ENCODE peak calls at places on chromosomes 4 and X, in eight cellular contexts. P is AG20443, N is fibroblast of pulmonary artery, R is fibroblast of lung, U is HT1080, Q is immature natural killer cell, L is ELR, B is GM13977. H is an unnamed sample.

GRCh38 chr4:1356181-1356998 is 9.4 kb downstream of the UVSSA start:
- DNase-seq in P (peak; percentile 78), R (peak; percentile 30), L (peak; percentile 65), Q (peak; percentile 27), N (peak; percentile 66), B (peak; percentile 85), U (peak; percentile 34), H (no peak)

GRCh38 chr4:171582961-171583581 is 230.1 kb upstream of the GALNTL6 start:
- DNase-seq in U (no peak), P (no peak), Q (no peak), N (no peak), L (no peak), B (no peak), R (no peak), H (no peak)

GRCh38 chr4:78481180-78481579 is 70.4 kb upstream of the ANXA3 start:
- DNase-seq in P (peak; percentile 76), B (no peak), U (peak; percentile 74), R (peak; percentile 50), N (peak; percentile 71), L (peak; percentile 84), Q (no peak), H (peak; percentile 50)

GRCh38 chrX:24858004-24858746 is 157.6 kb downstream of the ARX start:
- DNase-seq in B (no peak), N (peak; percentile 78), L (peak; percentile 3), R (no peak), U (peak; percentile 4), Q (no peak), P (no peak), H (no peak)

GRCh38 chrX:132426695-132427281 is 62.0 kb downstream of the MBNL3 start:
- DNase-seq in R (peak; percentile 43), P (peak; percentile 11), Q (no peak), B (peak; percentile 7), L (peak; percentile 1), U (peak; percentile 51), N (peak; percentile 57), H (peak; percentile 32)

GRCh38 chrX:51395807-51396728 is 63.4 kb downstream of the NUDT10 start:
- DNase-seq in B (no peak), P (no peak), Q (peak; percentile 33), L (no peak), U (no peak), R (peak; percentile 6), N (no peak), H (no peak)

GRCh38 chr4:83074086-83074704 is 39.2 kb downstream of the COPS4 start:
- DNase-seq in L (peak; percentile 81), U (peak; percentile 61), P (peak; percentile 72), R (peak; percentile 77), B (peak; percentile 77), Q (peak; percentile 86), N (peak; percentile 93), H (peak; percentile 76)

GRCh38 chr4:27024807-27025206 is 164.2 kb downstream of the STIM2 start:
- DNase-seq in N (peak; percentile 14), Q (no peak), P (no peak), U (no peak), B (no peak), L (no peak), R (no peak), H (no peak)

GRCh38 chr4:57916479-57916878 is 806.3 kb upstream of the IGFBP7 start:
- DNase-seq in P (no peak), Q (no peak), L (no peak), N (no peak), R (no peak), U (no peak), B (no peak), H (no peak)

GRCh38 chr4:146916479-146917076 is 29.1 kb downstream of the TTC29 start:
- DNase-seq in N (peak; percentile 72), L (peak; percentile 55), B (peak; percentile 12), R (peak; percentile 29), P (peak; percentile 18), Q (peak; percentile 28), U (peak; percentile 13), H (peak; percentile 18)

GRCh38 chrX:107565916-107566602 is 62.3 kb upstream of the PRPS1 start:
- DNase-seq in L (peak; percentile 66), P (peak; percentile 47), R (peak; percentile 84), N (peak; percentile 31), Q (no peak), U (no peak), B (no peak), H (no peak)

GRCh38 chr4:47639531-47639930 is 154.5 kb downstream of the ATP10D start:
- DNase-seq in P (no peak), Q (no peak), R (peak; percentile 50), N (peak; percentile 33), U (peak; percentile 79), B (no peak), L (peak; percentile 71), H (peak; percentile 36)

GRCh38 chr4:38177035-38177791 is 217.0 kb downstream of the PTTG2 start:
- DNase-seq in Q (peak; percentile 76), R (peak; percentile 46), B (peak; percentile 29), N (peak; percentile 84), P (peak; percentile 22), L (no peak), U (no peak), H (no peak)

GRCh38 chrX:151752847-151753246 is 18.3 kb downstream of the CNGA2 start:
- DNase-seq in U (no peak), P (no peak), B (no peak), L (no peak), N (no peak), Q (no peak), R (no peak), H (no peak)

GRCh38 chrX:10755477-10756334 is 135.3 kb upstream of the MID1 start:
- DNase-seq in Q (no peak), B (no peak), L (peak; percentile 72), R (peak; percentile 91), U (peak; percentile 55), N (peak; percentile 79), P (peak; percentile 61), H (no peak)

GRCh38 chr4:128917781-128918180 is 108.3 kb downstream of the JADE1 start:
- DNase-seq in U (no peak), L (no peak), Q (peak; percentile 73), R (no peak), P (no peak), N (no peak), B (peak; percentile 18), H (no peak)

GRCh38 chrX:47502591-47503222 is 19.7 kb upstream of the ZNF41 start:
- DNase-seq in L (peak; percentile 55), R (peak; percentile 59), U (no peak), N (peak; percentile 66), Q (no peak), P (peak; percentile 37), B (no peak), H (peak; percentile 59)

GRCh38 chrX:69214463-69214862 is 49.2 kb upstream of the PJA1 start:
- DNase-seq in U (no peak), B (no peak), Q (no peak), R (no peak), P (no peak), N (no peak), L (no peak), H (no peak)

GRCh38 chrX:12007881-12008280 is 130.4 kb upstream of the FRMPD4 start:
- DNase-seq in N (peak; percentile 67), B (no peak), L (peak; percentile 89), R (peak; percentile 91), P (peak; percentile 56), U (peak; percentile 90), Q (no peak), H (peak; percentile 50)

GRCh38 chr4:164485169-164485568 is 268.8 kb upstream of the SMIM31 start:
- DNase-seq in L (no peak), N (no peak), B (no peak), R (no peak), U (no peak), Q (no peak), P (no peak), H (no peak)

GRCh38 chr4:53943345-53944085 is 120.9 kb downstream of the CHIC2 start:
- DNase-seq in R (peak; percentile 91), L (peak; percentile 85), Q (no peak), B (no peak), U (peak; percentile 97), P (peak; percentile 24), N (peak; percentile 74), H (peak; percentile 54)

GRCh38 chrX:150692837-150693781 is at the start of gene MTMR1:
- DNase-seq in Q (peak; percentile 48), U (no peak), L (peak; percentile 45), N (no peak), R (no peak), B (peak; percentile 82), P (peak; percentile 48), H (no peak)

GRCh38 chrX:40247848-40248622 is 150.3 kb upstream of the BCOR start:
- DNase-seq in U (no peak), L (no peak), N (no peak), B (no peak), P (no peak), R (no peak), Q (no peak), H (no peak)

GRCh38 chr4:8704632-8705031 is 112.1 kb downstream of the CPZ start:
- DNase-seq in B (no peak), R (no peak), P (no peak), L (no peak), Q (no peak), N (no peak), U (no peak), H (no peak)

GRCh38 chr4:177987896-177988295 is 545.7 kb upstream of the AGA start:
- DNase-seq in N (no peak), U (no peak), Q (no peak), B (no peak), R (no peak), P (no peak), L (no peak), H (no peak)

GRCh38 chrX:84187501-84188319 is at the start of gene RPS6KA6:
- DNase-seq in U (peak; percentile 0), P (peak; percentile 46), N (peak; percentile 15), L (peak; percentile 51), Q (no peak), R (peak; percentile 30), B (peak; percentile 34), H (no peak)

GRCh38 chr4:185011408-185011807 is 6.9 kb upstream of the HELT start:
- DNase-seq in N (no peak), B (no peak), Q (no peak), L (peak; percentile 19), P (no peak), U (no peak), R (no peak), H (no peak)

GRCh38 chr4:113574636-113575103 is 186.9 kb downstream of the CAMK2D start:
- DNase-seq in R (peak; percentile 72), N (peak; percentile 85), Q (no peak), L (peak; percentile 43), B (no peak), U (no peak), P (peak; percentile 13), H (peak; percentile 49)

GRCh38 chr4:83011779-83012630 is 1.4 kb upstream of the LIN54 start:
- DNase-seq in N (no peak), U (peak; percentile 25), P (no peak), B (peak; percentile 56), Q (no peak), L (peak; percentile 49), R (no peak), H (no peak)

GRCh38 chrX:153609917-153610833 is 11.2 kb upstream of the CCNQ start:
- DNase-seq in B (peak; percentile 72), N (peak; percentile 63), Q (peak; percentile 76), U (peak; percentile 52), L (peak; percentile 73), P (peak; percentile 75), R (peak; percentile 59), H (no peak)

GRCh38 chr4:80202784-80203553 is 5.7 kb downstream of the PRDM8 start:
- DNase-seq in L (peak; percentile 30), Q (peak; percentile 61), N (peak; percentile 33), R (peak; percentile 54), B (peak; percentile 66), P (peak; percentile 71), U (no peak), H (no peak)

GRCh38 chr4:26719954-26720552 is 136.2 kb downstream of the TBC1D19 start:
- DNase-seq in N (peak; percentile 64), Q (no peak), B (no peak), R (peak; percentile 29), L (peak; percentile 63), U (peak; percentile 14), P (peak; percentile 22), H (peak; percentile 14)

GRCh38 chr4:177480796-177481195 is 38.6 kb upstream of the AGA start:
- DNase-seq in R (peak; percentile 95), Q (no peak), P (no peak), N (no peak), L (peak; percentile 93), B (no peak), U (peak; percentile 42), H (no peak)

GRCh38 chr4:110944501-110944900 is 321.6 kb upstream of the PITX2 start:
- DNase-seq in R (no peak), Q (no peak), L (no peak), P (no peak), U (no peak), B (no peak), N (no peak), H (no peak)